ENCODE peak calls at places on chromosome 14, in seven cellular contexts. L is ovary, X is uterus, S is PC-3, R is cardiac muscle cell, Z is upper lobe of right lung, I is fibroblast of lung. Y is an unnamed sample. For H3K27me3, the result is how much of the 10 kb centered on the place peaks cover.

GRCh38 chr14:52265248-52265647 is 2.2 kb upstream of the PTGDR start:
- DNase-seq in L (no peak), X (no peak), S (no peak), R (no peak), Z (no peak), I (no peak), Y (no peak)

GRCh38 chr14:100122481-100123215 is 36.8 kb downstream of the DEGS2 start:
- DNase-seq in L (no peak), X (no peak), S (no peak), R (no peak), Z (no peak), I (peak), Y (no peak)

GRCh38 chr14:81309511-81309910 is 88.8 kb upstream of the GTF2A1 start:
- DNase-seq in L (no peak), X (no peak), S (no peak), R (no peak), Z (no peak), I (no peak), Y (no peak)

GRCh38 chr14:59306775-59307174 is 118.3 kb downstream of the DAAM1 start:
- DNase-seq in L (no peak), X (no peak), S (peak), R (peak), Z (no peak), I (peak), Y (peak)

GRCh38 chr14:94461526-94462218 is 9.1 kb upstream of the SERPINA11 start:
- DNase-seq in L (no peak), X (no peak), S (no peak), R (no peak), Z (no peak), I (no peak), Y (no peak)

GRCh38 chr14:104977681-104978647 is at the start of gene AHNAK2:
- DNase-seq in L (no peak), X (peak), S (peak), R (peak), Z (peak), I (peak), Y (peak)

GRCh38 chr14:53391156-53391555 is 238.0 kb upstream of the DDHD1 start:
- DNase-seq in L (peak), X (peak), S (peak), R (peak), Z (no peak), I (peak), Y (no peak)

GRCh38 chr14:57982802-57983201 is 116.9 kb upstream of the SLC35F4 start:
- DNase-seq in L (peak), X (no peak), S (peak), R (peak), Z (peak), I (no peak), Y (no peak)

GRCh38 chr14:24398298-24398942 is 383 bp upstream of the NYNRIN start:
- DNase-seq in L (peak), X (peak), S (no peak), R (peak), Z (no peak), I (peak), Y (no peak)

GRCh38 chr14:37598973-37599526 is 3.6 kb downstream of the TTC6 start:
- DNase-seq in L (no peak), X (no peak), S (no peak), R (no peak), Z (no peak), I (no peak), Y (no peak)

GRCh38 chr14:96039633-96040311 is 610 bp downstream of the C14orf132 start:
- DNase-seq in L (no peak), X (peak), S (no peak), R (peak), Z (peak), I (peak), Y (no peak)

GRCh38 chr14:100827751-100828447 is 2.0 kb downstream of the MEG3 start:
- DNase-seq in L (peak), X (no peak), S (peak), R (peak), Z (no peak), I (peak), Y (no peak)

GRCh38 chr14:54772451-54772881 is 130.2 kb downstream of the GCH1 start:
- DNase-seq in L (no peak), X (no peak), S (peak), R (peak), Z (no peak), I (peak), Y (no peak)

GRCh38 chr14:32129124-32129523 is 52.0 kb downstream of the ARHGAP5 start:
- DNase-seq in L (no peak), X (no peak), S (peak), R (peak), Z (no peak), I (peak), Y (no peak)

GRCh38 chr14:85218982-85219381 is 311.0 kb upstream of the FLRT2 start:
- DNase-seq in L (no peak), X (no peak), S (no peak), R (no peak), Z (no peak), I (no peak), Y (no peak)

GRCh38 chr14:62087191-62087590 is 325.0 kb downstream of the SNAPC1 start:
- DNase-seq in L (no peak), X (no peak), S (no peak), R (no peak), Z (no peak), I (no peak), Y (no peak)

GRCh38 chr14:105126126-105126969 is 42.2 kb downstream of the JAG2 start:
- DNase-seq in L (no peak), X (no peak), S (no peak), R (no peak), Z (no peak), I (no peak), Y (no peak)

GRCh38 chr14:33908540-33909223 is 42.2 kb downstream of the EGLN3 start:
- DNase-seq in L (no peak), X (no peak), S (peak), R (no peak), Z (no peak), I (no peak), Y (no peak)

GRCh38 chr14:94143239-94143638 is 13.8 kb upstream of the IFI27L2 start:
- DNase-seq in L (no peak), X (no peak), S (peak), R (no peak), Z (no peak), I (no peak), Y (no peak)

GRCh38 chr14:92484132-92484823 is 29.3 kb upstream of the RIN3 start:
- DNase-seq in L (no peak), X (no peak), S (no peak), R (no peak), Z (no peak), I (no peak), Y (no peak)

GRCh38 chr14:103854017-103854808 is 6.8 kb upstream of the PPP1R13B start:
- DNase-seq in L (no peak), X (no peak), S (peak), R (no peak), Z (no peak), I (no peak), Y (no peak)

GRCh38 chr14:34128665-34129064 is 177.8 kb upstream of the EGLN3 start:
- DNase-seq in L (no peak), X (no peak), S (no peak), R (no peak), Z (no peak), I (no peak), Y (no peak)

GRCh38 chr14:75310295-75311059 is 31.8 kb downstream of the FOS start:
- DNase-seq in L (peak), X (peak), S (peak), R (peak), Z (peak), I (peak), Y (no peak)
- H3K4me3 ChIP-seq in L (peak), X (no peak), S (no peak), R (no peak), Z (no peak), I (no peak), Y (no peak)

GRCh38 chr14:50396636-50397460 is at the start of gene CDKL1:
- DNase-seq in L (peak), X (peak), S (peak), R (peak), Z (peak), I (peak), Y (peak)
- H3K27ac ChIP-seq in L (peak), X (peak), S (peak), R (peak), Z (peak), I (peak), Y (no peak)

GRCh38 chr14:64878775-64879634 is 702 bp downstream of the SPTB start:
- DNase-seq in L (no peak), X (no peak), S (no peak), R (no peak), Z (peak), I (no peak), Y (no peak)
- H3K27me3 ChIP-seq in L (under half), X (under half), S (half or more), R (half or more), Z (half or more), I (under half), Y (under half)

GRCh38 chr14:77037338-77037782 is 8.9 kb upstream of the IRF2BPL start:
- DNase-seq in L (no peak), X (no peak), S (no peak), R (no peak), Z (no peak), I (no peak), Y (no peak)
- H3K4me3 ChIP-seq in L (no peak), X (no peak), S (peak), R (no peak), Z (no peak), I (no peak), Y (no peak)

DNA sequence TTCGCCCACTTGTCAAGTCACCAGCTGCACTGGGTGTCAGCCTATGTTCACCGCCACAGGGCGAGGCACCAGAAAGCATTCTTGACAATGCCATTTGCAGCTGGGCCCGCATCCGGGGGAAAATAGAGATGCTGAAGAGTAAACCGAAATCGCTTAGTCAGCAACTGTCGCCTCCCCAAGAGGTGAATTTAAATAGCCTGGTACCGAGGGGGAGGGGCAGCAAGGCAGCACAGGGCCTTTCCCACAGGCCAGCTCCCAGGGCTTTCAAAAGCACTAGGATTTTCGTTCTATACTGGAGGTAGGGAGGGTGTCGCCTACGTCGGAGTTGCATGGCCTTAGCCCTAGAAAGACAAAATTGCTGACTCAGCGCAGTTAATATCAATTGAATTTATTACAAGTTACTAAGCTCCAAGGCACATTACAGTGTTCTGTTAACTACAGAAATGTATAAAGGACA is 4.3 kb downstream of the IRF2BPL start:
- DNase-seq in L (peak), X (peak), S (peak), R (peak), Z (no peak), I (peak), Y (peak)
- H3K27ac ChIP-seq in L (no peak), X (peak), S (peak), R (peak), Z (peak), I (peak), Y (peak)

Y was measured in CD4-positive, CD25-positive, alpha-beta regulatory T cell.